ENCODE peak calls at places on chromosomes 4 and X, in seven cellular contexts. One of them, this sample, is unnamed.

GRCh38 chrX:107449490-107450175 is at the start of gene FRMPD3:
- DNase-seq in IMR-90: no peak
- DNase-seq in endothelial cell: no peak
- DNase-seq in NCI-H1436: no peak
- DNase-seq in NCI-H774: no peak
- DNase-seq in fibroblast of the aortic adventitia: no peak
- DNase-seq in NCI-H2081: no peak
- DNase-seq in this sample: peak

GRCh38 chr4:94399721-94400120 is 52.0 kb upstream of the PDLIM5 start:
- DNase-seq in IMR-90: no peak
- DNase-seq in endothelial cell: no peak
- DNase-seq in NCI-H1436: no peak
- DNase-seq in NCI-H774: no peak
- DNase-seq in fibroblast of the aortic adventitia: no peak
- DNase-seq in NCI-H2081: no peak
- DNase-seq in this sample: no peak

GRCh38 chr4:128517096-128517738 is 229.6 kb upstream of the PGRMC2 start:
- DNase-seq in IMR-90: peak
- DNase-seq in endothelial cell: no peak
- DNase-seq in NCI-H1436: no peak
- DNase-seq in NCI-H774: no peak
- DNase-seq in fibroblast of the aortic adventitia: peak
- DNase-seq in NCI-H2081: no peak
- DNase-seq in this sample: no peak

GRCh38 chrX:1440506-1440905 is 12.2 kb downstream of the ASMTL start:
- DNase-seq in IMR-90: no peak
- DNase-seq in endothelial cell: no peak
- DNase-seq in NCI-H1436: no peak
- DNase-seq in NCI-H774: no peak
- DNase-seq in fibroblast of the aortic adventitia: no peak
- DNase-seq in NCI-H2081: no peak
- DNase-seq in this sample: no peak

GRCh38 chr4:134160211-134160610 is 41.4 kb downstream of the PABPC4L start:
- DNase-seq in IMR-90: no peak
- DNase-seq in endothelial cell: no peak
- DNase-seq in NCI-H1436: no peak
- DNase-seq in NCI-H774: no peak
- DNase-seq in fibroblast of the aortic adventitia: no peak
- DNase-seq in NCI-H2081: no peak
- DNase-seq in this sample: no peak

GRCh38 chr4:168097161-168097560 is 4.8 kb downstream of the ANXA10 start:
- DNase-seq in IMR-90: no peak
- DNase-seq in endothelial cell: no peak
- DNase-seq in NCI-H1436: no peak
- DNase-seq in NCI-H774: no peak
- DNase-seq in fibroblast of the aortic adventitia: peak
- DNase-seq in NCI-H2081: no peak
- DNase-seq in this sample: no peak

GRCh38 chr4:46370531-46370930 is 19.4 kb downstream of the GABRA2 start:
- DNase-seq in IMR-90: no peak
- DNase-seq in endothelial cell: no peak
- DNase-seq in NCI-H1436: no peak
- DNase-seq in NCI-H774: no peak
- DNase-seq in fibroblast of the aortic adventitia: no peak
- DNase-seq in NCI-H2081: no peak
- DNase-seq in this sample: no peak

GRCh38 chr4:25308761-25309160 is 3.8 kb upstream of the ZCCHC4 start:
- DNase-seq in IMR-90: peak
- DNase-seq in endothelial cell: no peak
- DNase-seq in NCI-H1436: no peak
- DNase-seq in NCI-H774: no peak
- DNase-seq in fibroblast of the aortic adventitia: no peak
- DNase-seq in NCI-H2081: no peak
- DNase-seq in this sample: no peak

GRCh38 chr4:2691313-2691712 is 64.8 kb downstream of the TNIP2 start:
- DNase-seq in IMR-90: no peak
- DNase-seq in endothelial cell: no peak
- DNase-seq in NCI-H1436: no peak
- DNase-seq in NCI-H774: no peak
- DNase-seq in fibroblast of the aortic adventitia: no peak
- DNase-seq in NCI-H2081: no peak
- DNase-seq in this sample: no peak

GRCh38 chrX:3743821-3744439 is 30.5 kb upstream of the PRKX start:
- DNase-seq in IMR-90: no peak
- DNase-seq in endothelial cell: no peak
- DNase-seq in NCI-H1436: no peak
- DNase-seq in NCI-H774: no peak
- DNase-seq in fibroblast of the aortic adventitia: no peak
- DNase-seq in NCI-H2081: no peak
- DNase-seq in this sample: no peak

GRCh38 chr4:159071178-159071968 is 31.5 kb upstream of the RAPGEF2 start:
- DNase-seq in IMR-90: peak
- DNase-seq in endothelial cell: no peak
- DNase-seq in NCI-H1436: no peak
- DNase-seq in NCI-H774: no peak
- DNase-seq in fibroblast of the aortic adventitia: peak
- DNase-seq in NCI-H2081: no peak
- DNase-seq in this sample: no peak

GRCh38 chr4:148112231-148112982 is 329.8 kb downstream of the NR3C2 start:
- DNase-seq in IMR-90: peak
- DNase-seq in endothelial cell: no peak
- DNase-seq in NCI-H1436: no peak
- DNase-seq in NCI-H774: no peak
- DNase-seq in fibroblast of the aortic adventitia: peak
- DNase-seq in NCI-H2081: no peak
- DNase-seq in this sample: no peak

GRCh38 chr4:106038908-106039307 is 143.6 kb downstream of the NPNT start:
- DNase-seq in IMR-90: no peak
- DNase-seq in endothelial cell: no peak
- DNase-seq in NCI-H1436: no peak
- DNase-seq in NCI-H774: no peak
- DNase-seq in fibroblast of the aortic adventitia: no peak
- DNase-seq in NCI-H2081: no peak
- DNase-seq in this sample: no peak

GRCh38 chr4:121792966-121793365 is 8.2 kb upstream of the EXOSC9 start:
- DNase-seq in IMR-90: no peak
- DNase-seq in endothelial cell: no peak
- DNase-seq in NCI-H1436: no peak
- DNase-seq in NCI-H774: no peak
- DNase-seq in fibroblast of the aortic adventitia: no peak
- DNase-seq in NCI-H2081: no peak
- DNase-seq in this sample: no peak

GRCh38 chrX:72121381-72121780 is 10.3 kb downstream of the RTL5 start:
- DNase-seq in IMR-90: peak
- DNase-seq in endothelial cell: no peak
- DNase-seq in NCI-H1436: no peak
- DNase-seq in NCI-H774: no peak
- DNase-seq in fibroblast of the aortic adventitia: peak
- DNase-seq in NCI-H2081: no peak
- DNase-seq in this sample: no peak

GRCh38 chrX:102835504-102836146 is 101.4 kb upstream of the RAB40AL start:
- DNase-seq in IMR-90: peak
- DNase-seq in endothelial cell: peak
- DNase-seq in NCI-H1436: peak
- DNase-seq in NCI-H774: no peak
- DNase-seq in fibroblast of the aortic adventitia: peak
- DNase-seq in NCI-H2081: no peak
- DNase-seq in this sample: no peak

GRCh38 chrX:65610040-65610439 is 57.4 kb upstream of the MSN start:
- DNase-seq in IMR-90: peak
- DNase-seq in endothelial cell: no peak
- DNase-seq in NCI-H1436: no peak
- DNase-seq in NCI-H774: no peak
- DNase-seq in fibroblast of the aortic adventitia: peak
- DNase-seq in NCI-H2081: no peak
- DNase-seq in this sample: no peak

GRCh38 chr4:78665216-78665615 is 110.9 kb upstream of the BMP2K start:
- DNase-seq in IMR-90: no peak
- DNase-seq in endothelial cell: no peak
- DNase-seq in NCI-H1436: no peak
- DNase-seq in NCI-H774: no peak
- DNase-seq in fibroblast of the aortic adventitia: no peak
- DNase-seq in NCI-H2081: no peak
- DNase-seq in this sample: no peak